ENCODE peak calls at places on chromosomes 12 and 14, in five cellular contexts. D is HepG2, F is hepatocyte, Q is neuronal stem cell, E is astrocyte. I is an unnamed sample.

GRCh38 chr14:85531141-85531593 is 1.2 kb downstream of the FLRT2 start:
- DNase-seq in F (peak; percentile 71), E (peak; percentile 64), D (no peak), Q (peak; percentile 42), I (peak; percentile 81)

GRCh38 chr14:99515301-99516155 is 34.3 kb downstream of the CCNK start:
- DNase-seq in D (no peak), F (peak; percentile 3), Q (no peak), E (no peak), I (no peak)

GRCh38 chr14:21044106-21044618 is 2.0 kb downstream of the RNASE7 start:
- DNase-seq in D (peak; percentile 78), F (no peak), E (no peak), Q (no peak), I (no peak)

GRCh38 chr12:111451649-111452129 is 46.0 kb downstream of the SH2B3 start:
- DNase-seq in D (peak; percentile 53), F (peak; percentile 58), E (no peak), Q (peak; percentile 23), I (peak; percentile 52)

GRCh38 chr12:9064201-9064814 is 51.4 kb downstream of the A2M start:
- DNase-seq in F (peak; percentile 90), Q (peak; percentile 49), D (peak; percentile 65), E (peak; percentile 23), I (peak; percentile 78)

GRCh38 chr14:69044296-69044695 is 65.2 kb upstream of the ACTN1 start:
- DNase-seq in D (no peak), Q (no peak), F (no peak), E (no peak), I (no peak)

GRCh38 chr14:91996951-91997371 is 42.9 kb downstream of the TRIP11 start:
- DNase-seq in D (peak; percentile 48), Q (peak; percentile 17), E (peak; percentile 86), F (peak; percentile 73), I (peak; percentile 75)

GRCh38 chr12:93215290-93215678 is 162.4 kb upstream of the NUDT4 start:
- DNase-seq in D (peak; percentile 12), F (no peak), E (no peak), Q (no peak), I (no peak)

DNA sequence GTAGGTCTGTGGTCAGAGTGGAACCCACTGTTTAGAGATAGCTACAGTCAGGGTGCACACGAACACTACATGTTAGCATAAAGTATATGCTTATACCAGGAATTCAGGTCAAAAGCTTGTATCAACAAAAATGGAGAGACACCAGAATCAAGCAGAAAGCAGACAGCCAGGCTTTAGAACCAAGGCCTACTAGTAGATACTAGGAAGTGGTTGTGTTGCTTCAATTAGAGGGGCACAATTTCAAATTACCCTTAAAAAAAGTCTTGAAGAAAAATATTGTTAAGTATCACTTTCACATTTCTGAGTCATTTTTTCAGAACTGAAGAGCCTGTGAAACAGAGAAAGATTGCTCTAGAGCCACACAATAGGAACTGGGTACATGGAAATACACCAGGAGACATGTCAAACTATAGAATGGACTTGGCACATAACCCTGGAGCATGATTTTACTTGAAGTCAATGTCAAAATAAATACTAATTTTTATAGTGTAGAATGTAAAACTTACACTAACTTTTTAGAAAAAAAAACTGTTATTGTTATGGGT is 41.6 kb downstream of the LRRC9 start:
- DNase-seq in Q (no peak), F (no peak), E (no peak), D (no peak), I (no peak)
- H2AFZ ChIP-seq in Q (no peak overlapping the region), F (no peak overlapping the region), E (no peak overlapping the region), D (no peak overlapping the region), I (no peak overlapping the region)

GRCh38 chr12:95231190-95231589 is 13.6 kb downstream of the VEZT start:
- DNase-seq in Q (no peak), D (no peak), E (peak; percentile 54), F (peak; percentile 28), I (no peak)
- H2AFZ ChIP-seq in Q (no peak overlapping the region), D (no peak overlapping the region), E (no peak overlapping the region), F (no peak overlapping the region), I (no peak overlapping the region)

GRCh38 chr12:116455540-116456306 is 103.5 kb upstream of the MAP1LC3B2 start:
- DNase-seq in E (peak; percentile 88), D (no peak), Q (peak; percentile 58), F (peak; percentile 92), I (peak; percentile 42)

GRCh38 chr12:116454950-116455447 is 104.2 kb upstream of the MAP1LC3B2 start:
- DNase-seq in Q (no peak), F (peak; percentile 66), D (no peak), E (peak; percentile 92), I (no peak)

GRCh38 chr12:116456307-116456641 is 102.9 kb upstream of the MAP1LC3B2 start:
- DNase-seq in F (no peak), Q (no peak), E (no peak), D (no peak), I (no peak)

GRCh38 chr12:116458492-116458891 is 100.7 kb upstream of the MAP1LC3B2 start:
- DNase-seq in Q (no peak), E (no peak), F (no peak), D (no peak), I (no peak)

GRCh38 chr12:116456683-116457082 is 102.5 kb upstream of the MAP1LC3B2 start:
- DNase-seq in F (no peak), Q (no peak), E (no peak), D (no peak), I (no peak)
- H2AFZ ChIP-seq in F (no peak overlapping the region), Q (no peak overlapping the region), E (peak overlapping the region; percentile 77), D (no peak overlapping the region), I (peak overlapping the region; percentile 96)

GRCh38 chr12:108133482-108133881 is 4.4 kb downstream of the WSCD2 start:
- DNase-seq in F (no peak), D (no peak), E (no peak), Q (no peak), I (no peak)
- H2AFZ ChIP-seq in F (no peak overlapping the region), D (no peak overlapping the region), E (no peak overlapping the region), Q (no peak overlapping the region), I (no peak overlapping the region)

GRCh38 chr12:57226588-57227314 is 2.8 kb upstream of the SHMT2 start:
- DNase-seq in E (no peak), Q (no peak), F (no peak), D (no peak), I (peak; percentile 75)
- H2AFZ ChIP-seq in E (no peak overlapping the region), Q (peak overlapping the region; percentile 78), F (no peak overlapping the region), D (no peak overlapping the region), I (peak overlapping the region; percentile 92)

GRCh38 chr12:57027011-57027804 is 10.9 kb upstream of the TAC3 start:
- DNase-seq in D (no peak), Q (no peak), E (no peak), F (no peak), I (no peak)

GRCh38 chr12:57027805-57028153 is 11.4 kb upstream of the TAC3 start:
- DNase-seq in D (no peak), E (no peak), Q (no peak), F (no peak), I (no peak)

GRCh38 chr12:57033428-57033827 is 16.5 kb downstream of the MYO1A start:
- DNase-seq in E (no peak), D (no peak), F (no peak), Q (no peak), I (no peak)

GRCh38 chr12:57031228-57031670 is 14.9 kb upstream of the TAC3 start:
- DNase-seq in D (peak; percentile 28), F (no peak), Q (no peak), E (no peak), I (peak; percentile 31)

GRCh38 chr12:57031789-57032188 is 15.5 kb upstream of the TAC3 start:
- DNase-seq in F (no peak), Q (no peak), D (no peak), E (no peak), I (no peak)
- H2AFZ ChIP-seq in F (no peak overlapping the region), Q (peak overlapping the region; percentile 60), D (no peak overlapping the region), E (no peak overlapping the region), I (peak overlapping the region; percentile 95)